ENCODE peak calls at places on chromosomes 4 and X, in six cellular contexts. E, Z, Q, V, N and K are unnamed samples.

GRCh38 chr4:7425591-7426468 is 8.9 kb downstream of the PSAPL1 start:
- DNase-seq in E (peak; percentile 86), Z (no peak), N (no peak), Q (peak; percentile 20), V (no peak), K (no peak)

GRCh38 chr4:143397335-143397734 is 60.7 kb downstream of the GAB1 start:
- DNase-seq in N (no peak), V (no peak), Q (no peak), Z (peak; percentile 63), E (no peak), K (no peak)

GRCh38 chr4:41257257-41257900 is 651 bp downstream of the UCHL1 start:
- DNase-seq in E (no peak), N (peak; percentile 75), Q (peak; percentile 76), Z (peak; percentile 36), V (peak; percentile 91), K (peak; percentile 49)

GRCh38 chr4:182938213-182938645 is 21.0 kb upstream of the DCTD start:
- DNase-seq in V (peak; percentile 65), N (peak; percentile 88), Q (peak; percentile 83), Z (peak; percentile 61), E (no peak), K (peak; percentile 77)

GRCh38 chrX:3939967-3940610 is 226.6 kb upstream of the PRKX start:
- DNase-seq in Z (peak; percentile 24), V (peak; percentile 14), Q (no peak), N (peak; percentile 11), E (no peak), K (peak; percentile 11)

GRCh38 chrX:41337140-41337539 is 3.2 kb downstream of the DDX3X start:
- DNase-seq in E (no peak), Z (no peak), N (no peak), Q (no peak), V (no peak), K (no peak)

GRCh38 chr4:139656614-139657486 is 8.8 kb upstream of the MGST2 start:
- DNase-seq in Q (peak; percentile 87), E (no peak), V (peak; percentile 77), Z (peak; percentile 79), N (peak; percentile 77), K (peak; percentile 84)

GRCh38 chr4:122334828-122335227 is 44.0 kb upstream of the ADAD1 start:
- DNase-seq in V (no peak), Z (no peak), N (no peak), Q (no peak), E (no peak), K (no peak)

GRCh38 chr4:123941306-123941705 is 544.7 kb downstream of the SPRY1 start:
- DNase-seq in V (no peak), N (no peak), Z (peak; percentile 30), E (no peak), Q (no peak), K (peak; percentile 29)

GRCh38 chrX:17441965-17442364 is 67.0 kb downstream of the NHS start:
- DNase-seq in V (no peak), E (no peak), N (no peak), Q (no peak), Z (peak; percentile 78), K (no peak)

GRCh38 chr4:85842540-85842939 is 367.6 kb downstream of the ARHGAP24 start:
- DNase-seq in N (no peak), V (no peak), Z (peak; percentile 28), E (no peak), Q (peak; percentile 56), K (peak; percentile 43)

GRCh38 chrX:110310896-110311295 is 7.0 kb downstream of the AMMECR1 start:
- DNase-seq in E (no peak), Q (no peak), N (no peak), Z (peak; percentile 24), V (peak; percentile 93), K (no peak)

GRCh38 chrX:112761239-112762207 is 79.1 kb downstream of the AMOT start:
- DNase-seq in Q (no peak), V (no peak), Z (no peak), E (no peak), N (no peak), K (no peak)

GRCh38 chrX:38636949-38637819 is 75.8 kb downstream of the TSPAN7 start:
- DNase-seq in V (no peak), E (no peak), Q (peak; percentile 66), Z (no peak), N (no peak), K (no peak)

GRCh38 chr4:152591361-152591760 is 55.5 kb upstream of the FBXW7 start:
- DNase-seq in V (no peak), Q (peak; percentile 77), Z (peak; percentile 69), E (no peak), N (peak; percentile 68), K (peak; percentile 14)

GRCh38 chr4:152052431-152053057 is 291.7 kb upstream of the GATB start:
- DNase-seq in N (no peak), Q (no peak), Z (no peak), V (no peak), E (no peak), K (peak; percentile 6)

GRCh38 chr4:617644-618330 is 7.6 kb upstream of the PDE6B start:
- DNase-seq in N (peak; percentile 73), E (peak; percentile 79), Q (no peak), Z (no peak), V (no peak), K (no peak)

GRCh38 chrX:10326578-10326977 is 169.8 kb downstream of the CLCN4 start:
- DNase-seq in V (no peak), E (no peak), Z (peak; percentile 68), Q (no peak), N (no peak), K (peak; percentile 60)

GRCh38 chr4:124941267-124941666 is 228.7 kb upstream of the ANKRD50 start:
- DNase-seq in V (no peak), Q (no peak), E (no peak), N (no peak), Z (peak; percentile 33), K (no peak)

GRCh38 chr4:125101706-125102105 is 213.0 kb upstream of the FAT4 start:
- DNase-seq in Q (no peak), N (no peak), E (no peak), V (no peak), Z (peak; percentile 9), K (no peak)